ENCODE peak calls at places on chromosomes 11 and 22, in ten cellular contexts. D, J, E, M, I, K, C, R, X and P are unnamed samples. For H3K9me3, the result is how much of the 10 kb centered on the place peaks cover.

GRCh38 chr11:22761066-22761465 is 68.5 kb downstream of the SVIP start:
- DNase-seq in R (no peak), D (no peak), K (no peak), M (no peak), E (no peak), C (no peak), J (no peak), X (no peak), I (no peak), P (no peak)

GRCh38 chr11:47271961-47272661 is 2.2 kb downstream of the MADD start:
- DNase-seq in D (peak), I (no peak), M (peak), C (no peak), K (no peak), J (no peak), X (no peak), R (no peak), E (no peak), P (no peak)

GRCh38 chr11:47524200-47524874 is 28.6 kb downstream of the CELF1 start:
- DNase-seq in D (no peak), K (no peak), C (no peak), E (no peak), X (no peak), R (peak), I (no peak), M (peak), J (no peak), P (no peak)

GRCh38 chr11:2127357-2127971 is 11.7 kb downstream of the IGF2 start:
- DNase-seq in I (no peak), R (no peak), J (no peak), M (no peak), C (no peak), D (no peak), X (no peak), K (no peak), E (no peak), P (no peak)

GRCh38 chr22:19201858-19202798 is 23.6 kb upstream of the SLC25A1 start:
- DNase-seq in M (no peak), R (no peak), C (no peak), K (no peak), X (no peak), E (no peak), I (no peak), J (no peak), D (no peak), P (no peak)

GRCh38 chr11:89495951-89496350 is 4.8 kb upstream of the NOX4 start:
- DNase-seq in X (peak), D (no peak), C (peak), I (peak), J (peak), E (no peak), K (no peak), M (no peak), R (peak), P (no peak)

GRCh38 chr11:11146830-11147229 is 206.2 kb downstream of the CSNK2A3 start:
- DNase-seq in D (no peak), M (no peak), R (no peak), E (no peak), I (no peak), X (no peak), J (no peak), C (no peak), K (no peak), P (no peak)

GRCh38 chr11:129979046-129979605 is 23.5 kb downstream of the PRDM10 start:
- DNase-seq in R (no peak), D (no peak), J (no peak), E (no peak), X (no peak), K (no peak), M (no peak), I (no peak), C (no peak), P (no peak)

GRCh38 chr11:95516786-95517185 is 272.8 kb downstream of the FAM76B start:
- DNase-seq in M (no peak), K (no peak), J (no peak), C (peak), E (no peak), R (no peak), I (no peak), D (no peak), X (no peak), P (no peak)

GRCh38 chr22:25113316-25113721 is 86.3 kb upstream of the CRYBB3 start:
- DNase-seq in I (no peak), E (peak), C (no peak), R (no peak), D (peak), K (no peak), M (no peak), X (no peak), J (no peak), P (no peak)

GRCh38 chr11:2180775-2181370 is 9.3 kb upstream of the TH start:
- DNase-seq in D (no peak), E (no peak), R (no peak), K (no peak), X (no peak), I (no peak), C (no peak), M (no peak), J (no peak), P (no peak)

GRCh38 chr11:1175461-1176223 is 17.9 kb downstream of the MUC5AC start:
- DNase-seq in R (no peak), C (no peak), K (no peak), I (no peak), J (no peak), E (no peak), M (no peak), D (no peak), X (no peak), P (no peak)

GRCh38 chr11:105226062-105226461 is 86.5 kb upstream of the CARD18 start:
- DNase-seq in E (no peak), D (no peak), R (no peak), M (no peak), C (peak), X (no peak), K (no peak), I (no peak), J (no peak), P (no peak)

GRCh38 chr11:121291896-121292502 is 572 bp upstream of the SC5D start:
- DNase-seq in K (no peak), D (peak), R (peak), C (peak), J (no peak), E (no peak), I (no peak), X (no peak), M (no peak), P (no peak)

GRCh38 chr11:34351687-34352469 is 5.9 kb downstream of the ABTB2 start:
- DNase-seq in E (no peak), K (no peak), I (no peak), X (no peak), J (no peak), D (no peak), C (no peak), R (no peak), M (no peak), P (no peak)

GRCh38 chr11:122714484-122714883 is 59.0 kb downstream of the UBASH3B start:
- DNase-seq in R (no peak), C (no peak), I (no peak), D (no peak), J (no peak), X (no peak), E (peak), K (no peak), M (no peak), P (no peak)

GRCh38 chr11:86374121-86374520 is 566 bp upstream of the CCDC81 start:
- DNase-seq in J (no peak), R (no peak), D (no peak), E (no peak), I (no peak), M (no peak), C (no peak), X (no peak), K (no peak), P (no peak)

GRCh38 chr11:85745626-85746025 is 59.6 kb upstream of the CCDC89 start:
- DNase-seq in J (no peak), K (no peak), D (no peak), M (no peak), E (no peak), C (no peak), I (no peak), R (no peak), X (no peak), P (no peak)

GRCh38 chr11:71311928-71312510 is 59.6 kb upstream of the SHANK2 start:
- DNase-seq in J (no peak), C (no peak), K (no peak), E (no peak), M (no peak), R (peak), X (peak), I (no peak), D (peak), P (peak)

GRCh38 chr11:1508491-1508891 is 21.9 kb upstream of the MOB2 start:
- DNase-seq in E (no peak), C (no peak), X (no peak), I (no peak), K (no peak), D (no peak), M (no peak), R (no peak), J (no peak), P (peak)

GRCh38 chr11:124610295-124610694 is 933 bp upstream of the PANX3 start:
- DNase-seq in M (no peak), J (no peak), E (no peak), C (no peak), I (no peak), X (no peak), D (no peak), R (no peak), K (no peak), P (no peak)

GRCh38 chr11:110921742-110922200 is 209.5 kb upstream of the ARHGAP20 start:
- DNase-seq in M (no peak), E (peak), I (peak), C (peak), K (no peak), J (no peak), X (no peak), R (no peak), D (no peak), P (peak)

GRCh38 chr11:15828241-15828903 is 528.0 kb downstream of the SOX6 start:
- DNase-seq in I (no peak), R (no peak), C (no peak), D (no peak), E (peak), M (no peak), X (no peak), K (no peak), J (no peak), P (no peak)

GRCh38 chr11:43074810-43075209 is 237.0 kb upstream of the API5 start:
- DNase-seq in I (no peak), X (no peak), E (no peak), D (no peak), K (no peak), C (no peak), M (no peak), R (no peak), J (no peak), P (no peak)

GRCh38 chr11:128324531-128325141 is 262.7 kb downstream of the ETS1 start:
- DNase-seq in J (no peak), E (no peak), K (no peak), C (no peak), R (no peak), X (no peak), I (no peak), M (no peak), D (peak), P (no peak)

GRCh38 chr22:46791201-46791731 is 28.8 kb downstream of the TBC1D22A start:
- DNase-seq in R (peak), M (peak), X (peak), C (peak), K (no peak), D (peak), J (no peak), E (no peak), I (peak), P (no peak)

GRCh38 chr11:46597609-46598219 is 3.9 kb upstream of the AMBRA1 start:
- DNase-seq in D (no peak), R (no peak), K (no peak), I (no peak), M (no peak), J (no peak), E (no peak), X (no peak), C (peak), P (no peak)

GRCh38 chr11:27718346-27718852 is 18.1 kb upstream of the BDNF start:
- DNase-seq in C (peak), J (peak), M (peak), D (peak), I (no peak), X (no peak), K (no peak), E (no peak), R (no peak), P (no peak)

GRCh38 chr11:556857-557256 is 3.7 kb downstream of the LMNTD2 start:
- DNase-seq in X (no peak), R (no peak), E (no peak), J (no peak), I (no peak), K (no peak), C (no peak), M (no peak), D (no peak), P (no peak)

GRCh38 chr11:113096661-113097060 is 135.4 kb downstream of the NCAM1 start:
- DNase-seq in R (no peak), K (no peak), J (no peak), E (no peak), I (no peak), D (no peak), C (no peak), X (no peak), M (no peak), P (no peak)

GRCh38 chr11:8757047-8757446 is 74.5 kb downstream of the RPL27A start:
- DNase-seq in J (no peak), D (no peak), K (no peak), M (no peak), I (no peak), C (peak), X (peak), R (no peak), E (no peak), P (no peak)

GRCh38 chr11:77142091-77142975 is 14.3 kb downstream of the MYO7A start:
- DNase-seq in X (no peak), J (no peak), E (no peak), D (no peak), M (no peak), K (no peak), C (no peak), I (no peak), R (no peak), P (no peak)

GRCh38 chr22:47859891-47860290 is 1097.4 kb downstream of the TBC1D22A start:
- DNase-seq in R (no peak), J (no peak), E (no peak), K (no peak), C (no peak), I (no peak), D (no peak), X (no peak), M (no peak), P (no peak)

GRCh38 chr22:47858773-47859306 is 1096.4 kb downstream of the TBC1D22A start:
- DNase-seq in M (no peak), C (no peak), R (no peak), I (no peak), X (no peak), K (no peak), E (no peak), J (no peak), D (no peak), P (no peak)

GRCh38 chr22:47865626-47866025 is 1103.2 kb downstream of the TBC1D22A start:
- DNase-seq in D (no peak), R (no peak), K (no peak), J (no peak), C (no peak), M (no peak), I (no peak), E (no peak), X (no peak), P (no peak)

DNA sequence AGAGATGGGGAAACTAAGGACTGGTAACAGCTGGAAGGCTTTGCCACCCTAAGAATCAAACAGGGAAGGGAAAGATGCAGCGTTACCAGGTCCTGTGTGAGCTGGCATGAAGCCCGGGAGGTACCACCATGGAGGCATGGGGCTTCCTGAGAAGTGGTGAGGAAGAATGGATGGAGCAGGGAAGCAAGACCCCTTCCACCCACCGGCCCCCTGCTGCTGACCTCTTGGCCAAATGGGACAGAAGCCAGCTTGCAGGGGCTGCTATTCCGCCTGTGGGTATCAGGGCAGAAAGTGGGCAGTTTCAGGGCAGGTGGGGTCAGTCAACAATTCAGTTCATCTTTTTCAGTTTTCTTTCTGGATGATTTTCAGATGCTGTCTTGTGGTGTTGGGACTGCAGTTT is 1099.9 kb downstream of the TBC1D22A start:
- DNase-seq in K (no peak), D (no peak), C (no peak), I (no peak), M (no peak), J (no peak), E (no peak), X (no peak), R (no peak), P (no peak)
- H3K9me3 ChIP-seq in K (under half), D (under half), C (under half), I (under half), M (under half), J (under half), E (under half), X (under half), R (under half), P (under half)

DNA sequence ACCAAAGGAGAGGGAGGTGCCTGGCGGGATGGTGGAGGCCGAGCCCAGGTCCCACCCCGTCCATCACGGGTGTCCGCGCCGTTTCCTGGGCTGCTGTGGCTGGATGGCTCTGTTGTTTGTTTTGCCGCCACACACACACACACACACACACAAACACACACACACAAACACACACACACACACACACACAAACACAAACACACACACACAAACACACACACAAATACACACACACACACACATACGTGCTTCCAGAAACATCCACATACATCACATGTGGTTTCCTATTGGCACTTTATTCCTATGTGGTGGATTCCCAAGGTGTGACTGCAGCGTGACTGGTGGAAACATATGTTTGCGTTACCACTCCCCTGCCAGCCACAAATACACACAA is 356.9 kb downstream of the BRD1 start:
- DNase-seq in X (no peak), C (no peak), J (no peak), D (no peak), E (no peak), M (no peak), I (no peak), K (no peak), R (no peak), P (no peak)
- H3K9me3 ChIP-seq in X (under half), C (under half), J (under half), D (under half), E (under half), M (under half), I (under half), K (under half), R (under half), P (under half)

GRCh38 chr22:49638788-49639187 is 188.9 kb downstream of the BRD1 start:
- DNase-seq in J (no peak), X (no peak), I (no peak), R (no peak), C (peak), D (no peak), K (no peak), M (no peak), E (no peak), P (no peak)
- H3K9me3 ChIP-seq in J (under half), X (under half), I (under half), R (under half), C (under half), D (under half), K (under half), M (under half), E (under half), P (under half)

GRCh38 chr11:65657426-65657825 is 5.3 kb downstream of the RELA start:
- DNase-seq in R (no peak), K (no peak), E (no peak), D (no peak), J (no peak), C (no peak), X (no peak), M (no peak), I (no peak), P (no peak)

GRCh38 chr11:65655570-65656332 is 7.0 kb downstream of the RELA start:
- DNase-seq in C (no peak), K (no peak), I (no peak), J (no peak), M (no peak), R (no peak), D (peak), X (no peak), E (no peak), P (peak)

GRCh38 chr11:65652511-65653228 is 10.0 kb downstream of the RELA start:
- DNase-seq in C (peak), D (peak), X (peak), M (peak), R (peak), I (peak), K (no peak), J (peak), E (peak), P (peak)

GRCh38 chr11:65653229-65654225 is 9.2 kb downstream of the RELA start:
- DNase-seq in X (no peak), J (no peak), I (no peak), K (no peak), R (no peak), E (peak), C (peak), D (peak), M (no peak), P (peak)

GRCh38 chr11:65654375-65655349 is 8.1 kb downstream of the RELA start:
- DNase-seq in R (no peak), X (peak), C (no peak), D (peak), M (no peak), E (no peak), I (peak), K (no peak), J (no peak), P (no peak)
- H3K9me3 ChIP-seq in R (under half), X (under half), C (under half), D (under half), M (under half), E (under half), I (under half), K (under half), J (under half), P (under half)

DNA sequence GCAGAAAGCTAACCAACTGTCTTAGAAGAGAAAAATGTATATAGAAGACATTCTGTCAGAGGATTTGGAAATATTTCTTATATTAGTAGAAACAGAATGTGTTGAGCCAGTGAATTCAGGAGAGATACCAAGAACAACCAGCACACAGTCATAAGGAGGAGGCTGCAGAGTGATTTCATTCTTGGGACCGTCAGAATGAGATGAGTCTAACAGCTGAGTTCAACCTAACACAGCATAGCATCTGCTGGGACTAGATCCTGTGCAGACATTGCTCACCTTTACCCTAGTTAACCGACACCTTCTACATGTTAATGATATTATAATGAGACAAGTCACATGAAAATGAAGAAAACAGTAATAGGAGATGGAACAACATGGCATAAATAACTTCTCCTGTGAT is 85.5 kb downstream of the XRRA1 start:
- DNase-seq in J (no peak), K (no peak), E (no peak), D (no peak), I (no peak), C (no peak), R (no peak), X (no peak), M (no peak), P (no peak)
- H3K9me3 ChIP-seq in J (half or more), K (under half), E (under half), D (under half), I (under half), C (under half), R (under half), X (under half), M (under half), P (under half)